ENCODE peak calls at places on chromosome 17, in ten cellular contexts. A is transverse colon; Q is NCI-H1092; X is adipocyte; W is A172; D is aorta; C is fibroblast of mammary gland; T is skeletal muscle cell; F is stimulated activated CD4-positive, alpha-beta T cell treated with anti-CD3 and anti-CD28 coated beads, Interleukin-1b, Interleukin-23, amount 100 ng/mL, for 1 hour; B is fibroblast of pulmonary artery. I is an unnamed sample.

GRCh38 chr17:32341141-32341856 is 674 bp downstream of the C17orf75 start:
- DNase-seq in D (no peak), A (no peak), T (no peak), B (no peak), W (peak), X (peak), Q (no peak), F (no peak), C (peak), I (peak)

GRCh38 chr17:57370051-57370581 is 113.8 kb downstream of the MSI2 start:
- DNase-seq in D (no peak), F (no peak), A (no peak), X (peak), T (no peak), C (peak), W (peak), B (peak), Q (no peak), I (peak)

GRCh38 chr17:47959825-47960655 is 2.4 kb upstream of the PRR15L start:
- DNase-seq in T (no peak), X (no peak), A (peak), B (no peak), C (no peak), W (no peak), Q (peak), F (no peak), D (no peak), I (no peak)

GRCh38 chr17:59329558-59330313 is 1.7 kb upstream of the YPEL2 start:
- DNase-seq in W (peak), F (no peak), C (peak), B (peak), A (peak), T (peak), Q (peak), X (peak), D (peak), I (peak)

GRCh38 chr17:55264640-55265298 is at the start of gene HLF:
- DNase-seq in T (peak), X (peak), F (peak), Q (peak), W (peak), A (peak), B (peak), C (peak), D (peak), I (peak)

GRCh38 chr17:49117581-49118230 is 14.9 kb upstream of the B4GALNT2 start:
- DNase-seq in C (no peak), D (no peak), A (peak), B (no peak), F (no peak), Q (no peak), X (no peak), T (no peak), W (no peak), I (no peak)

GRCh38 chr17:42163113-42163512 is 8.3 kb upstream of the RAB5C start:
- DNase-seq in B (no peak), C (no peak), W (no peak), F (no peak), D (no peak), Q (no peak), T (no peak), X (no peak), A (peak), I (no peak)

GRCh38 chr17:30235386-30236296 is at the start of gene SLC6A4:
- DNase-seq in Q (no peak), A (no peak), W (no peak), F (no peak), B (peak), T (no peak), C (no peak), D (no peak), X (peak), I (peak)

GRCh38 chr17:36486204-36487194 is at the start of gene ZNHIT3:
- DNase-seq in A (peak), Q (peak), W (peak), F (peak), C (peak), X (peak), T (peak), D (peak), B (peak), I (peak)

GRCh38 chr17:53630638-53631037 is 192.1 kb upstream of the KIF2B start:
- DNase-seq in Q (no peak), F (no peak), X (no peak), D (no peak), A (no peak), B (no peak), W (no peak), C (no peak), T (no peak), I (no peak)

GRCh38 chr17:63854709-63855108 is 12.2 kb upstream of the SMARCD2 start:
- DNase-seq in F (no peak), C (no peak), A (no peak), T (no peak), B (no peak), D (no peak), X (no peak), Q (no peak), W (no peak), I (no peak)

GRCh38 chr17:49277638-49278037 is 47.1 kb upstream of the PHOSPHO1 start:
- DNase-seq in B (no peak), D (no peak), W (no peak), T (no peak), C (peak), F (no peak), Q (no peak), X (no peak), A (no peak), I (peak)

GRCh38 chr17:69773081-69773480 is 301.9 kb upstream of the KCNJ16 start:
- DNase-seq in F (no peak), B (peak), D (no peak), Q (no peak), X (no peak), T (no peak), C (no peak), W (no peak), A (no peak), I (no peak)

GRCh38 chr17:71849783-71850768 is 270.7 kb upstream of the SOX9 start:
- DNase-seq in T (no peak), F (no peak), C (no peak), D (no peak), B (no peak), W (no peak), Q (no peak), A (no peak), X (no peak), I (peak)

GRCh38 chr17:15965510-15965909 is 20.6 kb downstream of the ADORA2B start:
- DNase-seq in X (no peak), Q (no peak), F (no peak), T (no peak), W (no peak), B (no peak), A (no peak), D (no peak), C (no peak), I (no peak)

GRCh38 chr17:35698800-35699199 is 32.6 kb upstream of the RASL10B start:
- DNase-seq in F (no peak), T (no peak), A (no peak), C (no peak), X (no peak), Q (no peak), B (no peak), W (no peak), D (no peak), I (no peak)

GRCh38 chr17:72366626-72367025 is 245.8 kb downstream of the SOX9 start:
- DNase-seq in W (no peak), B (no peak), C (no peak), F (no peak), A (no peak), X (no peak), T (no peak), D (no peak), Q (no peak), I (no peak)

GRCh38 chr17:13776027-13776551 is 174.4 kb upstream of the HS3ST3A1 start:
- DNase-seq in B (no peak), W (no peak), C (peak), F (no peak), D (no peak), Q (no peak), T (peak), X (no peak), A (no peak), I (peak)

GRCh38 chr17:82754297-82755208 is 2.7 kb downstream of the TBCD start:
- DNase-seq in C (peak), Q (no peak), T (no peak), A (peak), X (no peak), F (no peak), D (no peak), W (no peak), B (no peak), I (no peak)

GRCh38 chr17:82912571-82913089 is 72.8 kb upstream of the ZNF750 start:
- DNase-seq in X (no peak), C (peak), A (no peak), F (no peak), W (no peak), B (no peak), D (peak), T (no peak), Q (no peak), I (no peak)

GRCh38 chr17:69339937-69340336 is 13.0 kb upstream of the ABCA5 start:
- DNase-seq in X (no peak), T (no peak), D (no peak), A (no peak), Q (no peak), W (no peak), F (no peak), B (no peak), C (no peak), I (no peak)

GRCh38 chr17:44820631-44821196 is 9.4 kb downstream of the GJC1 start:
- DNase-seq in B (peak), D (no peak), A (no peak), X (peak), W (peak), T (peak), F (no peak), C (peak), Q (peak), I (peak)

I was measured in GM23248.